ENCODE peak calls at places on chromosome 11, in six cellular contexts. One of them, this sample, is unnamed.

GRCh38 chr11:6629892-6630631 is 10.8 kb upstream of the TPP1 start:
- DNase-seq in H1: no peak
- DNase-seq in A549: no peak
- DNase-seq in stomach: peak
- DNase-seq in esophagus muscularis mucosa: no peak
- DNase-seq in transverse colon: peak
- DNase-seq in this sample: no peak

GRCh38 chr11:81673001-81673400 is 1060.7 kb downstream of the FAM181B start:
- DNase-seq in H1: no peak
- DNase-seq in A549: no peak
- DNase-seq in stomach: no peak
- DNase-seq in esophagus muscularis mucosa: no peak
- DNase-seq in transverse colon: no peak
- DNase-seq in this sample: no peak

GRCh38 chr11:95388086-95388485 is 157.1 kb upstream of the SESN3 start:
- DNase-seq in H1: no peak
- DNase-seq in A549: no peak
- DNase-seq in stomach: no peak
- DNase-seq in esophagus muscularis mucosa: no peak
- DNase-seq in transverse colon: no peak
- DNase-seq in this sample: no peak

GRCh38 chr11:74611369-74611861 is 19.0 kb downstream of the POLD3 start:
- DNase-seq in H1: no peak
- DNase-seq in A549: peak
- DNase-seq in stomach: no peak
- DNase-seq in esophagus muscularis mucosa: no peak
- DNase-seq in transverse colon: no peak
- DNase-seq in this sample: no peak

GRCh38 chr11:76794371-76795284 is 11.5 kb downstream of the TSKU start:
- DNase-seq in H1: no peak
- DNase-seq in A549: no peak
- DNase-seq in stomach: no peak
- DNase-seq in esophagus muscularis mucosa: no peak
- DNase-seq in transverse colon: no peak
- DNase-seq in this sample: no peak

GRCh38 chr11:75425422-75425821 is 7.6 kb downstream of the KLHL35 start:
- DNase-seq in H1: no peak
- DNase-seq in A549: peak
- DNase-seq in stomach: no peak
- DNase-seq in esophagus muscularis mucosa: no peak
- DNase-seq in transverse colon: no peak
- DNase-seq in this sample: no peak

GRCh38 chr11:112874959-112875358 is 86.3 kb upstream of the NCAM1 start:
- DNase-seq in H1: no peak
- DNase-seq in A549: no peak
- DNase-seq in stomach: no peak
- DNase-seq in esophagus muscularis mucosa: no peak
- DNase-seq in transverse colon: no peak
- DNase-seq in this sample: no peak

GRCh38 chr11:82756765-82757650 is 23.3 kb upstream of the FAM181B start:
- DNase-seq in H1: no peak
- DNase-seq in A549: no peak
- DNase-seq in stomach: no peak
- DNase-seq in esophagus muscularis mucosa: no peak
- DNase-seq in transverse colon: no peak
- DNase-seq in this sample: no peak

GRCh38 chr11:27812341-27812740 is 112.1 kb upstream of the BDNF start:
- DNase-seq in H1: no peak
- DNase-seq in A549: no peak
- DNase-seq in stomach: no peak
- DNase-seq in esophagus muscularis mucosa: no peak
- DNase-seq in transverse colon: no peak
- DNase-seq in this sample: no peak

GRCh38 chr11:12764187-12764914 is 90.1 kb downstream of the TEAD1 start:
- DNase-seq in H1: no peak
- DNase-seq in A549: no peak
- DNase-seq in stomach: no peak
- DNase-seq in esophagus muscularis mucosa: no peak
- DNase-seq in transverse colon: no peak
- DNase-seq in this sample: no peak

GRCh38 chr11:21429401-21429800 is 760.0 kb downstream of the NELL1 start:
- DNase-seq in H1: no peak
- DNase-seq in A549: no peak
- DNase-seq in stomach: no peak
- DNase-seq in esophagus muscularis mucosa: no peak
- DNase-seq in transverse colon: no peak
- DNase-seq in this sample: no peak

GRCh38 chr11:130782361-130783221 is 133.7 kb downstream of the SNX19 start:
- DNase-seq in H1: no peak
- DNase-seq in A549: no peak
- DNase-seq in stomach: no peak
- DNase-seq in esophagus muscularis mucosa: peak
- DNase-seq in transverse colon: no peak
- DNase-seq in this sample: peak

GRCh38 chr11:29435421-29435820 is 581.4 kb downstream of the KCNA4 start:
- DNase-seq in H1: no peak
- DNase-seq in A549: no peak
- DNase-seq in stomach: no peak
- DNase-seq in esophagus muscularis mucosa: no peak
- DNase-seq in transverse colon: no peak
- DNase-seq in this sample: no peak

GRCh38 chr11:126431401-126432064 is 76.0 kb downstream of the ST3GAL4 start:
- DNase-seq in H1: no peak
- DNase-seq in A549: peak
- DNase-seq in stomach: peak
- DNase-seq in esophagus muscularis mucosa: peak
- DNase-seq in transverse colon: peak
- DNase-seq in this sample: peak

GRCh38 chr11:24609778-24610177 is 112.9 kb downstream of the LUZP2 start:
- DNase-seq in H1: no peak
- DNase-seq in A549: no peak
- DNase-seq in stomach: no peak
- DNase-seq in esophagus muscularis mucosa: no peak
- DNase-seq in transverse colon: no peak
- DNase-seq in this sample: no peak

GRCh38 chr11:31834237-31834636 is 23.1 kb upstream of the PAX6 start:
- DNase-seq in H1: no peak
- DNase-seq in A549: no peak
- DNase-seq in stomach: no peak
- DNase-seq in esophagus muscularis mucosa: peak
- DNase-seq in transverse colon: no peak
- DNase-seq in this sample: no peak

GRCh38 chr11:64339754-64340408 is at the start of gene CCDC88B:
- DNase-seq in H1: no peak
- DNase-seq in A549: no peak
- DNase-seq in stomach: peak
- DNase-seq in esophagus muscularis mucosa: no peak
- DNase-seq in transverse colon: peak
- DNase-seq in this sample: no peak

DNA sequence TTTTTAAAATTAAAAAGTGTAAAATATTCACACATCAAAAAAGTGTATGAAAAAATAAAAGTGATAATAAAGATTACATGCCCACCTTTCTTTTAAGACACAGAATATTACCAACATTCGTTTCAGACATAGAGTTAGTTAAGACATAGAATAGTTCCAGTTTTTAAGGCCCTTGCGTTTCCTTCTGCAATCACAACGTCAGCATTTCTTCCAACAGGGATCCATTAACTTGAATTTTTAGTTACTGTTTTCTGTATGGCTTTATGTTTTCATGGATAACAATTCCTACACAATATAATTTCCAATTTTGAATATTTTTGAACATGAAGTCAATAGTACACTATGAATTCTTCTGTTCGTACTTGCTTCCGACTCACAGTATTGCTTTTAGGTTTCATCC is 170.8 kb upstream of the C11orf87 start:
- DNase-seq in H1: no peak
- DNase-seq in A549: no peak
- DNase-seq in stomach: no peak
- DNase-seq in esophagus muscularis mucosa: no peak
- DNase-seq in transverse colon: no peak
- DNase-seq in this sample: no peak
- TF ChIP-seq EP300 in H1: no peak
- TF ChIP-seq EP300 in A549: no peak
- TF ChIP-seq EP300 in stomach: no peak
- TF ChIP-seq EP300 in esophagus muscularis mucosa: no peak
- TF ChIP-seq EP300 in transverse colon: no peak
- TF ChIP-seq EP300 in this sample: no peak

GRCh38 chr11:2395856-2396255 is 4.7 kb upstream of the TSSC4 start:
- DNase-seq in H1: no peak
- DNase-seq in A549: no peak
- DNase-seq in stomach: no peak
- DNase-seq in esophagus muscularis mucosa: no peak
- DNase-seq in transverse colon: no peak
- DNase-seq in this sample: no peak

GRCh38 chr11:2393111-2393868 is 7.3 kb upstream of the TSSC4 start:
- DNase-seq in H1: no peak
- DNase-seq in A549: no peak
- DNase-seq in stomach: no peak
- DNase-seq in esophagus muscularis mucosa: no peak
- DNase-seq in transverse colon: no peak
- DNase-seq in this sample: no peak

GRCh38 chr11:2394818-2395105 is 5.8 kb upstream of the TSSC4 start:
- DNase-seq in H1: no peak
- DNase-seq in A549: no peak
- DNase-seq in stomach: no peak
- DNase-seq in esophagus muscularis mucosa: no peak
- DNase-seq in transverse colon: no peak
- DNase-seq in this sample: no peak

GRCh38 chr11:2395211-2395730 is 5.3 kb upstream of the TSSC4 start:
- DNase-seq in H1: no peak
- DNase-seq in A549: no peak
- DNase-seq in stomach: no peak
- DNase-seq in esophagus muscularis mucosa: no peak
- DNase-seq in transverse colon: no peak
- DNase-seq in this sample: no peak

GRCh38 chr11:2393941-2394817 is 6.4 kb upstream of the TSSC4 start:
- DNase-seq in H1: no peak
- DNase-seq in A549: no peak
- DNase-seq in stomach: no peak
- DNase-seq in esophagus muscularis mucosa: no peak
- DNase-seq in transverse colon: no peak
- DNase-seq in this sample: no peak
- TF ChIP-seq CTCF in H1: no peak
- TF ChIP-seq CTCF in A549: no peak
- TF ChIP-seq CTCF in stomach: no peak
- TF ChIP-seq CTCF in esophagus muscularis mucosa: no peak
- TF ChIP-seq CTCF in transverse colon: no peak
- TF ChIP-seq CTCF in this sample: no peak

GRCh38 chr11:122178795-122179194 is 62.8 kb upstream of the BLID start:
- DNase-seq in H1: no peak
- DNase-seq in A549: no peak
- DNase-seq in stomach: no peak
- DNase-seq in esophagus muscularis mucosa: no peak
- DNase-seq in transverse colon: no peak
- DNase-seq in this sample: no peak

GRCh38 chr11:122181893-122182292 is 65.9 kb upstream of the BLID start:
- DNase-seq in H1: no peak
- DNase-seq in A549: no peak
- DNase-seq in stomach: no peak
- DNase-seq in esophagus muscularis mucosa: no peak
- DNase-seq in transverse colon: no peak
- DNase-seq in this sample: no peak

GRCh38 chr11:122179966-122180365 is 64.0 kb upstream of the BLID start:
- DNase-seq in H1: no peak
- DNase-seq in A549: no peak
- DNase-seq in stomach: no peak
- DNase-seq in esophagus muscularis mucosa: no peak
- DNase-seq in transverse colon: no peak
- DNase-seq in this sample: no peak

GRCh38 chr11:122181372-122181771 is 65.4 kb upstream of the BLID start:
- DNase-seq in H1: no peak
- DNase-seq in A549: no peak
- DNase-seq in stomach: no peak
- DNase-seq in esophagus muscularis mucosa: no peak
- DNase-seq in transverse colon: no peak
- DNase-seq in this sample: no peak

DNA sequence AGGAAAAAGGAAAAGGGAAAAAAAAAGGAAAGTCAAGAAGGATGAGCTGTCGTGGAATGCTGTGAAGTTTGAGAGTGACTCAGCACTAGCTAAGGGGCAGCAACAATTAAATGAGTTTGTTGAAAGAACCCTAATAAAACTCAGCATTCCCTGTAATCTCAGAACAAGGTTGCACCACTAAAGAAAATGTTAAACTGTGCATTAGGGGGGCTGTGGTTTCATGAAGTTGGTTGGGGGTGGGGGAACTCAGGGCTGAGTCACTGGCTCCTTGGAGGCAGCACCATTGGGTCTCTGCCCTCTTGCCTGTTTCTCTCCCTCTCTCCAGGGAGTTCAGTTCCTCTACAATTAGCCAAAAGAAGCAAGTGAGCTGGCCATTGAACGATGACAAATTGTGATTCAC is 64.4 kb upstream of the BLID start:
- DNase-seq in H1: no peak
- DNase-seq in A549: no peak
- DNase-seq in stomach: no peak
- DNase-seq in esophagus muscularis mucosa: no peak
- DNase-seq in transverse colon: no peak
- DNase-seq in this sample: no peak
- TF ChIP-seq POLR2A in H1: no peak
- TF ChIP-seq POLR2A in A549: no peak
- TF ChIP-seq POLR2A in stomach: no peak
- TF ChIP-seq POLR2A in esophagus muscularis mucosa: no peak
- TF ChIP-seq POLR2A in transverse colon: no peak
- TF ChIP-seq POLR2A in this sample: no peak

GRCh38 chr11:134442246-134442645 is 30.2 kb upstream of the B3GAT1 start:
- DNase-seq in H1: no peak
- DNase-seq in A549: no peak
- DNase-seq in stomach: no peak
- DNase-seq in esophagus muscularis mucosa: no peak
- DNase-seq in transverse colon: no peak
- DNase-seq in this sample: no peak

GRCh38 chr11:134443246-134443645 is 31.2 kb upstream of the B3GAT1 start:
- DNase-seq in H1: no peak
- DNase-seq in A549: no peak
- DNase-seq in stomach: no peak
- DNase-seq in esophagus muscularis mucosa: no peak
- DNase-seq in transverse colon: no peak
- DNase-seq in this sample: no peak

GRCh38 chr11:134441706-134442105 is 29.7 kb upstream of the B3GAT1 start:
- DNase-seq in H1: no peak
- DNase-seq in A549: no peak
- DNase-seq in stomach: no peak
- DNase-seq in esophagus muscularis mucosa: no peak
- DNase-seq in transverse colon: no peak
- DNase-seq in this sample: no peak

GRCh38 chr11:134439181-134439580 is 27.1 kb upstream of the B3GAT1 start:
- DNase-seq in H1: no peak
- DNase-seq in A549: no peak
- DNase-seq in stomach: no peak
- DNase-seq in esophagus muscularis mucosa: no peak
- DNase-seq in transverse colon: peak
- DNase-seq in this sample: no peak

GRCh38 chr11:134440851-134441645 is 29.0 kb upstream of the B3GAT1 start:
- DNase-seq in H1: no peak
- DNase-seq in A549: no peak
- DNase-seq in stomach: no peak
- DNase-seq in esophagus muscularis mucosa: no peak
- DNase-seq in transverse colon: no peak
- DNase-seq in this sample: no peak
- TF ChIP-seq EP300 in H1: no peak
- TF ChIP-seq EP300 in A549: no peak
- TF ChIP-seq EP300 in stomach: no peak
- TF ChIP-seq EP300 in esophagus muscularis mucosa: no peak
- TF ChIP-seq EP300 in transverse colon: no peak
- TF ChIP-seq EP300 in this sample: no peak

This sample was measured in tibial nerve.